ENCODE peak calls at places on chromosomes 12 and 14, in seven cellular contexts. R is OCI-LY7, A is ovary, J is pancreas, Y is aorta, U is mammary epithelial cell, Q is mesenchymal stem cell. I is an unnamed sample. For H3K36me3, the result is how much of the 10 kb centered on the place peaks cover.

GRCh38 chr12:52395761-52396434 is 10.2 kb downstream of the KRT82 start:
- DNase-seq in R (peak), A (no peak), J (no peak), Y (peak), U (peak), Q (no peak), I (peak)

GRCh38 chr12:41856228-41856627 is 288.4 kb downstream of the GXYLT1 start:
- DNase-seq in R (no peak), A (no peak), J (no peak), Y (no peak), U (no peak), Q (no peak), I (peak)

GRCh38 chr12:3753549-3754284 is 808 bp upstream of the CRACR2A start:
- DNase-seq in R (peak), A (peak), J (no peak), Y (no peak), U (no peak), Q (peak), I (no peak)

GRCh38 chr12:47811581-47812484 is 7.9 kb downstream of the HDAC7 start:
- DNase-seq in R (peak), A (peak), J (no peak), Y (peak), U (no peak), Q (peak), I (no peak)

GRCh38 chr14:95515523-95516517 is 630 bp downstream of the SYNE3 start:
- DNase-seq in R (peak), A (peak), J (peak), Y (peak), U (peak), Q (peak), I (peak)

GRCh38 chr12:54725233-54725843 is 77.2 kb upstream of the DCD start:
- DNase-seq in R (peak), A (no peak), J (no peak), Y (no peak), U (no peak), Q (peak), I (peak)

GRCh38 chr12:113831486-113831885 is 134.6 kb downstream of the RBM19 start:
- DNase-seq in R (no peak), A (no peak), J (no peak), Y (no peak), U (no peak), Q (no peak), I (peak)

GRCh38 chr12:65536876-65537661 is 258.6 kb downstream of the MSRB3 start:
- DNase-seq in R (no peak), A (no peak), J (no peak), Y (peak), U (peak), Q (peak), I (no peak)

GRCh38 chr12:41778934-41779333 is 365.7 kb downstream of the GXYLT1 start:
- DNase-seq in R (no peak), A (no peak), J (no peak), Y (no peak), U (no peak), Q (no peak), I (no peak)

GRCh38 chr12:119423285-119423684 is 88.8 kb downstream of the CCDC60 start:
- DNase-seq in R (peak), A (no peak), J (no peak), Y (no peak), U (no peak), Q (no peak), I (peak)

GRCh38 chr12:15996254-15996653 is 85.1 kb downstream of the DERA start:
- DNase-seq in R (no peak), A (no peak), J (no peak), Y (no peak), U (no peak), Q (peak), I (peak)

GRCh38 chr12:53738834-53739284 is 11.6 kb upstream of the CALCOCO1 start:
- DNase-seq in R (no peak), A (no peak), J (no peak), Y (no peak), U (no peak), Q (no peak), I (no peak)

DNA sequence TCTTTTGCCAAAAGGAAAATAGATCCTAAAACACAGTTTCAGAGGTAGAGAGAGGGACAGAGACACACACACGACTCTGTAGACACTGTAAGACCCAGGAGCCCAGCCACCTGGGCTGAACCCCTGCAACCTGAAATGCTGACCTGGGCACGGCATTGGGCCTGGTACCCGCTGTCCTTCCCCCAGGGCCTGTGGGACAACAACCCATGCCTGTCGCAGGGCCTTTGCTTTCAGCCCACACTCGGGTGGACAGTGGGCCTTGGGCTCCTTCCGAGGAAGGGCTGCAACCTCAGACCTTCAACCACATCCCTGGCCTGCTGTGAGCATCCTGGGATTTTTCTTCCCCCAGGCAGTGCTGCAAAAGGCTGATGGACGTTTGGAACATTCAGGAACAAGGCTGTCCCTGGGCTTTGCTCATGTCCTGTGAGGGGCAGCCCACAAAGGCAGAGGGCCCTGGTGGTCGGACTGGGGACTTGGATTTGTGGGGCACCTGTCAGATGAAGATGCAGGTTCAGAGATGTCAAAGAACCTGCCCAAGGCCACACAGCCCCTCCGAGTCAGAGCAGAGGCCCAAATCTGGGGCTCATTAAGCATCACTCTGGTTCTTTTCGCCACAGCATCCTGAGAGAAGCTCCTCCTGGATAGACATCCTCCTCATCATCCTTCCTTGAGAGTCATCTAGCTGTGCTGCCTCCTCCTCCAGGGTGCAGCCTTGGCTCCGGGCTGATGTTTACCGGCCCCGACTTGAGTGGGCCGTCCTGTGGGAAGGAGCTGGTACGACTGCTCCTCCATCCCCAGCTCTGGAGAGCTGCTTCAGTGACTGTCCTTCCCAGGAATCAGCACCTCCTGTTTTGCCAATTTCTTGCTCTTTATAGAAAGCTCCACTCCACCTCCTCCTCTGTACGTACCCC is 32.7 kb downstream of the CCDC92 start:
- DNase-seq in R (no peak), A (no peak), J (no peak), Y (no peak), U (no peak), Q (no peak), I (no peak)
- H3K36me3 ChIP-seq in R (under half), A (under half), J (under half), Y (under half), U (under half), Q (half or more), I (under half)

GRCh38 chr12:39145175-39145999 is 240.0 kb upstream of the CPNE8 start:
- DNase-seq in R (no peak), A (peak), J (peak), Y (peak), U (peak), Q (peak), I (no peak)

GRCh38 chr12:39144613-39145061 is 239.2 kb upstream of the CPNE8 start:
- DNase-seq in R (no peak), A (no peak), J (peak), Y (no peak), U (no peak), Q (no peak), I (no peak)
- H3K27ac ChIP-seq in R (no peak), A (no peak), J (no peak), Y (no peak), U (no peak), Q (no peak), I (no peak)

GRCh38 chr12:108810636-108811035 is 46.7 kb downstream of the SSH1 start:
- DNase-seq in R (no peak), A (no peak), J (peak), Y (no peak), U (no peak), Q (no peak), I (no peak)

GRCh38 chr12:108814462-108815211 is 42.7 kb downstream of the SSH1 start:
- DNase-seq in R (no peak), A (no peak), J (peak), Y (no peak), U (peak), Q (no peak), I (no peak)

GRCh38 chr12:108811411-108812185 is 45.8 kb downstream of the SSH1 start:
- DNase-seq in R (no peak), A (no peak), J (peak), Y (no peak), U (no peak), Q (no peak), I (no peak)

GRCh38 chr12:108815369-108815768 is 42.0 kb downstream of the SSH1 start:
- DNase-seq in R (no peak), A (no peak), J (no peak), Y (no peak), U (no peak), Q (no peak), I (no peak)

DNA sequence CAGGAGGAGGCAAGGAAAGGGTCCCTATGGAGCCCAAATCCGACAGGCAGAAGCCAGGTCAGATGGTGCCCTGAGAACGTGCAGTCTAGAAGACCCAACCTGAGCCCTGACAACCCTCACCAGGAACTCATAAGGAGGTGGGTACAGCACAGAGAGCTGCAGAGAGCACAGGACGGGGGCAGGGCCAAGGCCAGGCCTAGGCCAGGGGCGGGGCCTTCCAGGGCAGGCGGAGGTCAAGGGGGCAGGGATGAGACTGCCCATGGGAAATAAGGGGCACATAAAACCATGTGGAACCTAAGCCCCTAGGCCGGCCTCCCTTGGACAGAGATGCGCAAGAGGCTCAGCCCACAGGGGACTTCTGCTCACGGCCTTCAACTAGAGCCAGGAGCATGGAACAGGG is 45.1 kb downstream of the SSH1 start:
- DNase-seq in R (no peak), A (no peak), J (peak), Y (no peak), U (no peak), Q (no peak), I (no peak)
- H3K36me3 ChIP-seq in R (under half), A (under half), J (under half), Y (under half), U (under half), Q (half or more), I (half or more)

DNA sequence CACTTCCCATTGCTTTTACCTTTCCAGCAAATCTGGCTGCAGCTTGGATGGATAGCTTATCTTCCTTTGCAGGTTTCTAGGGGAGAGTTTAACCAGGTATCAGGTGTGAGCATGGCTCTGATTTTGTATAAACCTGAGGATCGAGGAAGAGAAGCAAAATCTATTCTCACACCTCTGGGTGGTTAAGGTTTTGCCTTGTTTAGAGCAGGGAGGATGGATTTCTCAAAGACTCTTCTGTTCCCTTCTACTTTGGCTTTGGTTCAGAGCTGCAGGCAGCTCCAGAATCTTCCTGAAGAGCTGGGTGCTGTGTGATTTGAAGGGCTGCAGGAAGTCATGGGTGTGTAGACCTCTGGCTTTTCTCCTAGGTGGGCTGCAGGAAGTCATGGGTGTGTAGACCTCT is 1.7 kb downstream of the JDP2 start:
- DNase-seq in R (peak), A (no peak), J (no peak), Y (no peak), U (no peak), Q (no peak), I (no peak)
- H3K27ac ChIP-seq in R (peak), A (no peak), J (peak), Y (peak), U (no peak), Q (no peak), I (no peak)

GRCh38 chr12:118033902-118034301 is 17.4 kb downstream of the RFC5 start:
- DNase-seq in R (no peak), A (no peak), J (no peak), Y (no peak), U (no peak), Q (no peak), I (no peak)
- H3K36me3 ChIP-seq in R (half or more), A (under half), J (under half), Y (under half), U (under half), Q (half or more), I (half or more)

GRCh38 chr12:24833513-24833912 is 115.4 kb downstream of the BCAT1 start:
- DNase-seq in R (no peak), A (no peak), J (no peak), Y (no peak), U (no peak), Q (no peak), I (no peak)

GRCh38 chr12:24840046-24840800 is 108.7 kb downstream of the BCAT1 start:
- DNase-seq in R (no peak), A (no peak), J (no peak), Y (no peak), U (no peak), Q (peak), I (no peak)

GRCh38 chr12:24835377-24835776 is 113.5 kb downstream of the BCAT1 start:
- DNase-seq in R (no peak), A (no peak), J (no peak), Y (no peak), U (no peak), Q (no peak), I (no peak)

GRCh38 chr12:24839268-24839791 is 109.6 kb downstream of the BCAT1 start:
- DNase-seq in R (no peak), A (no peak), J (no peak), Y (no peak), U (no peak), Q (no peak), I (no peak)

DNA sequence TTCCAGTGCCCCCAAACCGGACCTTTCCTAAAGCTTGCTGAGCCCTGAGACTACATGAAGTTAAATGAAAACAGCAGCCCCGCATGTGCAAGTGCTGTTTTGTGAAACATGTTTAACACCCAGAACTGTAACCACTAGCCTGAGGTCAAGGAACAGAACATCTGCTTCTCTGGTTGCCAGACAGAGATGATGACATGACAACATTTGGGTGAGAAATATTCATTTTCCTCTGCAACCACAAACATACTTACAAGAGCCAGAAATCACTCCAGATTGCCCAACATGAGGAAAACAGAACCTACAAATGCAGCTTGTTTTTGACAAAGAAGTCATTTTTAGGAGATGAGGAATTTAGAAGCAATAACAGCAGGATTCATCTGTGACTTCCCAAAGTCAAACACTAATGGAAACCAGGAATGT is 110.4 kb downstream of the BCAT1 start:
- DNase-seq in R (no peak), A (peak), J (no peak), Y (no peak), U (peak), Q (peak), I (no peak)
- H3K27ac ChIP-seq in R (no peak), A (peak), J (no peak), Y (no peak), U (no peak), Q (no peak), I (no peak)

GRCh38 chr14:74826574-74826973 is 49.4 kb downstream of the PROX2 start:
- DNase-seq in R (no peak), A (no peak), J (no peak), Y (no peak), U (no peak), Q (no peak), I (no peak)

GRCh38 chr14:74834682-74835392 is 41.1 kb downstream of the PROX2 start:
- DNase-seq in R (no peak), A (no peak), J (no peak), Y (no peak), U (no peak), Q (peak), I (no peak)

GRCh38 chr14:74825008-74825407 is 50.9 kb downstream of the PROX2 start:
- DNase-seq in R (peak), A (no peak), J (no peak), Y (no peak), U (peak), Q (peak), I (no peak)

DNA sequence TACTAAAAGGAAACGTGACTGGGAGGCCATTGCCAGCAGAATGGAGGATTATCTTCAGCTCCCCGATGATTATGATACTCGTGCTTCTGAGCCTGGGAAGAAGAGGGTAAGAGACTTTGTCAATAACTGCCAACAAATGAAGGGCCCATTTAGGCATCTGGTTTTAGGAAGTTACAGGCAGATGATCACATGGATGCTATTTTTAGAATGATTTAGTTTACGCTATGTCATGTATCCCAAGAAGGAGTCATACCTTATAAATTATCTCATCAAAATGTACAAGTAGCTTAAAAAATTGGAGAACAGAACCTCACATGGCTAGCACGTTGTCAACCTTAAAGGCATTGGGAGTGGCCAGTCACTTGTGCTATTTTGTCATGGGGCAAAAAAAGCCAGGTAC is 46.7 kb downstream of the PROX2 start:
- DNase-seq in R (no peak), A (no peak), J (no peak), Y (no peak), U (no peak), Q (no peak), I (no peak)
- H3K36me3 ChIP-seq in R (half or more), A (under half), J (under half), Y (under half), U (under half), Q (under half), I (under half)

I was measured in WERI-Rb-1.